ENCODE peak calls at places on chromosomes 16 and 17, in five cellular contexts. K is ovary, W is lower leg skin, I is heart left ventricle, L is stomach. O is an unnamed sample.

GRCh38 chr16:20873331-20873730 is 26.8 kb downstream of the DCUN1D3 start:
- DNase-seq in K (no peak), W (no peak), I (no peak), L (no peak), O (no peak)

GRCh38 chr17:4365628-4366311 is 705 bp downstream of the UBE2G1 start:
- DNase-seq in K (peak; percentile 73), W (peak; percentile 90), I (peak; percentile 47), L (no peak), O (peak; percentile 22)

GRCh38 chr16:28131743-28132393 is 68.4 kb upstream of the GSG1L start:
- DNase-seq in K (no peak), W (no peak), I (no peak), L (no peak), O (no peak)

GRCh38 chr17:8946476-8946875 is 19.0 kb downstream of the PIK3R5 start:
- DNase-seq in K (no peak), W (no peak), I (no peak), L (no peak), O (no peak)

GRCh38 chr16:12659871-12660270 is 143.8 kb downstream of the CPPED1 start:
- DNase-seq in K (no peak), W (no peak), I (no peak), L (no peak), O (no peak)

GRCh38 chr16:81455720-81456494 is 11.3 kb downstream of the CMIP start:
- DNase-seq in K (no peak), W (no peak), I (no peak), L (no peak), O (no peak)

GRCh38 chr17:82051776-82052637 is at the start of the genes GPS1 and RFNG:
- DNase-seq in K (peak; percentile 82), W (no peak), I (peak; percentile 81), L (peak; percentile 82), O (peak; percentile 90)

GRCh38 chr16:58634265-58634802 is 4.7 kb upstream of the CNOT1 start:
- DNase-seq in K (no peak), W (no peak), I (no peak), L (no peak), O (no peak)

GRCh38 chr16:77273815-77274214 is 74.6 kb downstream of the SYCE1L start:
- DNase-seq in K (no peak), W (no peak), I (no peak), L (no peak), O (peak; percentile 7)

GRCh38 chr17:52158450-52159042 is at the start of gene CA10:
- DNase-seq in K (no peak), W (no peak), I (no peak), L (no peak), O (no peak)

GRCh38 chr17:18326572-18326971 is 11.5 kb downstream of the SMCR8 start:
- DNase-seq in K (no peak), W (no peak), I (no peak), L (no peak), O (no peak)

GRCh38 chr16:47927330-47927729 is 228.5 kb downstream of the ABCC12 start:
- DNase-seq in K (no peak), W (no peak), I (no peak), L (no peak), O (no peak)

GRCh38 chr17:69213059-69213813 is 15.4 kb downstream of the ABCA10 start:
- DNase-seq in K (no peak), W (no peak), I (no peak), L (no peak), O (no peak)

GRCh38 chr16:51050379-51050710 is 100.7 kb downstream of the SALL1 start:
- DNase-seq in K (no peak), W (no peak), I (no peak), L (no peak), O (no peak)

GRCh38 chr16:84599528-84600202 is 18.2 kb downstream of the COTL1 start:
- DNase-seq in K (peak; percentile 46), W (no peak), I (peak; percentile 73), L (peak; percentile 51), O (peak; percentile 75)

GRCh38 chr17:33639103-33639991 is 346.3 kb upstream of the ASIC2 start:
- DNase-seq in K (no peak), W (no peak), I (no peak), L (no peak), O (no peak)

GRCh38 chr17:57939797-57940196 is 15.4 kb downstream of the CUEDC1 start:
- DNase-seq in K (no peak), W (no peak), I (peak; percentile 47), L (no peak), O (no peak)

GRCh38 chr16:30963925-30964511 is 6.5 kb downstream of the SETD1A start:
- DNase-seq in K (no peak), W (no peak), I (no peak), L (no peak), O (no peak)

GRCh38 chr16:30964540-30965226 is 7.1 kb downstream of the SETD1A start:
- DNase-seq in K (no peak), W (no peak), I (no peak), L (no peak), O (no peak)

GRCh38 chr16:30967795-30968194 is 10.2 kb downstream of the SETD1A start:
- DNase-seq in K (no peak), W (no peak), I (no peak), L (no peak), O (no peak)

GRCh38 chr16:30965436-30965835 is 7.9 kb downstream of the SETD1A start:
- DNase-seq in K (no peak), W (no peak), I (no peak), L (no peak), O (no peak)

DNA sequence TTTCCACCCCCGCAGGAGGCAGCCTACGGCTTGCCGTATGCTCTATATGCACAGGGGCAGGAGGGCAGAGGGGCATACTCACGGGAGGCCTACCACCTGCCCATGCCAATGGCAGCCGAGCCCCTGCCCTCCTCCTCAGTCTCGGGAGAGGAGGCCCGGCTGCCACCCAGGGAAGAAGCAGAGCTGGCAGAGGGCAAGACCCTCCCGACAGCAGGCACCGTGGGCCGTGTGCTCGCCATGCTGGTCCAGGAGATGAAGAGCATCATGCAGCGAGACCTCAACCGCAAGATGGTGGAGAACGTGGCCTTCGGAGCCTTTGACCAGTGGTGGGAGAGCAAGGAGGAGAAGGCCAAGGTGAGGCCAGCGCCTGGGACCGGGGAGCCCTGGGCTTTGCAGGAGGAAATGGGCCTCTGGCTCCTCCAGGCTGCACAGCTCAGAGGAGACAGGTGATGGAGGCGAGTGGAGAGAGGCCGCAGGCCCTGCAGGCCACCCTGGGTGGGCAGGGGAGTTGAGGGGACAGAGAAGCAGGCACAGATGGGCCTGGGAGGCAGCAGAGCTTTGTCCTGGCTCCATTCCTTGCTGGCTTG is 8.6 kb downstream of the SETD1A start:
- DNase-seq in K (no peak), W (no peak), I (no peak), L (no peak), O (no peak)
- TF ChIP-seq POLR2A in K (no peak), W (no peak), I (no peak), L (no peak), O (no peak)

GRCh38 chr17:50382931-50383330 is 9.9 kb downstream of the EME1 start:
- DNase-seq in K (no peak), W (no peak), I (no peak), L (no peak), O (no peak)

GRCh38 chr17:50379733-50380132 is 6.7 kb downstream of the EME1 start:
- DNase-seq in K (no peak), W (no peak), I (no peak), L (no peak), O (no peak)

GRCh38 chr17:50381260-50381815 is 8.3 kb downstream of the EME1 start:
- DNase-seq in K (no peak), W (no peak), I (no peak), L (no peak), O (no peak)

GRCh38 chr17:50381920-50382319 is 8.9 kb downstream of the EME1 start:
- DNase-seq in K (no peak), W (no peak), I (no peak), L (no peak), O (no peak)

GRCh38 chr17:50380369-50381259 is 7.6 kb downstream of the EME1 start:
- DNase-seq in K (no peak), W (no peak), I (no peak), L (no peak), O (no peak)
- TF ChIP-seq POLR2A in K (no peak), W (no peak), I (no peak), L (no peak), O (no peak)

GRCh38 chr16:67968440-67969285 is at the start of gene SLC12A4:
- DNase-seq in K (peak; percentile 87), W (peak; percentile 96), I (peak; percentile 94), L (peak; percentile 82), O (peak; percentile 76)
- TF ChIP-seq POLR2A in K (peak; percentile 93), W (no peak), I (peak; percentile 98), L (no peak), O (peak; percentile 90)

GRCh38 chr16:72664480-72665408 is 383.2 kb downstream of the ZFHX3 start:
- DNase-seq in K (peak; percentile 96), W (peak; percentile 99), I (peak; percentile 97), L (peak; percentile 96), O (peak; percentile 81)
- TF ChIP-seq POLR2A in K (peak; percentile 14), W (no peak), I (no peak), L (no peak), O (peak; percentile 55)

GRCh38 chr17:260944-261343 is 79.5 kb upstream of the DOC2B start:
- DNase-seq in K (no peak), W (peak; percentile 43), I (no peak), L (no peak), O (no peak)
- TF ChIP-seq POLR2A in K (no peak), W (no peak), I (no peak), L (no peak), O (no peak)

GRCh38 chr16:68263559-68264127 is 683 bp upstream of the SLC7A6 start:
- DNase-seq in K (no peak), W (no peak), I (no peak), L (no peak), O (no peak)

GRCh38 chr16:68265078-68265925 is 976 bp downstream of the SLC7A6 start:
- DNase-seq in K (no peak), W (peak; percentile 93), I (peak; percentile 73), L (peak; percentile 70), O (peak; percentile 85)

GRCh38 chr16:68259421-68259820 is 4.9 kb upstream of the SLC7A6 start:
- DNase-seq in K (no peak), W (no peak), I (peak; percentile 55), L (no peak), O (no peak)

GRCh38 chr16:68267612-68268405 is 3.5 kb downstream of the SLC7A6 start:
- DNase-seq in K (no peak), W (no peak), I (no peak), L (no peak), O (no peak)

GRCh38 chr16:68264128-68265077 is at the start of gene SLC7A6:
- DNase-seq in K (peak; percentile 74), W (peak; percentile 94), I (peak; percentile 83), L (peak; percentile 79), O (peak; percentile 84)
- TF ChIP-seq POLR2A in K (no peak), W (no peak), I (peak; percentile 86), L (no peak), O (peak; percentile 88)

GRCh38 chr17:28745777-28746473 is 2.1 kb downstream of the TRAF4 start:
- DNase-seq in K (peak; percentile 45), W (no peak), I (no peak), L (peak; percentile 85), O (peak; percentile 83)

GRCh38 chr17:28743243-28744103 is at the start of gene TRAF4:
- DNase-seq in K (peak; percentile 85), W (peak; percentile 94), I (peak; percentile 79), L (peak; percentile 89), O (peak; percentile 97)

GRCh38 chr17:28745052-28745776 is 1.4 kb downstream of the TRAF4 start:
- DNase-seq in K (peak; percentile 67), W (no peak), I (no peak), L (peak; percentile 75), O (no peak)

GRCh38 chr17:28744802-28745051 is 916 bp downstream of the TRAF4 start:
- DNase-seq in K (no peak), W (no peak), I (no peak), L (no peak), O (no peak)

GRCh38 chr17:28744104-28744801 is 442 bp downstream of the TRAF4 start:
- DNase-seq in K (peak; percentile 86), W (no peak), I (no peak), L (peak; percentile 61), O (no peak)
- TF ChIP-seq POLR2A in K (no peak), W (no peak), I (no peak), L (no peak), O (peak; percentile 17)